ENCODE peak calls at places on chromosomes 2 and 18, in ten cellular contexts. Z, M, B, O, R, N, K, F, D and C are unnamed samples.
A peak's percentile ranks its signal among the peaks of the same experiment; 100 is the strongest.

GRCh38 chr2:134586289-134586980 is 132.4 kb downstream of the TMEM163 start:
- DNase-seq in M (no peak), D (no peak), N (no peak), K (no peak), F (peak; percentile 10), Z (no peak), B (no peak), R (no peak), O (no peak), C (no peak)

GRCh38 chr2:177551989-177552413 is 159.4 kb downstream of the AGPS start:
- DNase-seq in D (peak; percentile 35), O (no peak), Z (no peak), N (no peak), F (no peak), K (no peak), R (no peak), B (peak; percentile 22), M (no peak), C (no peak)

GRCh38 chr2:20652673-20653575 is 2.0 kb upstream of the HS1BP3 start:
- DNase-seq in R (no peak), N (no peak), K (no peak), B (no peak), D (no peak), F (no peak), Z (no peak), O (no peak), M (no peak), C (peak; percentile 20)

GRCh38 chr2:50943781-50944180 is 88.2 kb downstream of the NRXN1 start:
- DNase-seq in K (no peak), R (no peak), D (no peak), B (no peak), N (no peak), O (no peak), F (no peak), M (no peak), Z (no peak), C (no peak)

GRCh38 chr18:49944681-49945080 is 131.3 kb upstream of the ACAA2 start:
- DNase-seq in K (no peak), R (no peak), N (no peak), M (no peak), F (peak; percentile 34), Z (no peak), B (peak; percentile 10), O (no peak), D (peak; percentile 53), C (no peak)

GRCh38 chr18:57881818-57882413 is 78.8 kb upstream of the ATP8B1 start:
- DNase-seq in F (peak; percentile 75), K (peak; percentile 21), Z (peak; percentile 67), D (peak; percentile 39), R (peak; percentile 75), M (peak; percentile 41), O (peak; percentile 50), N (peak; percentile 74), B (peak; percentile 83), C (no peak)

GRCh38 chr2:151459368-151459767 is 49.7 kb downstream of the RIF1 start:
- DNase-seq in O (no peak), N (no peak), K (no peak), D (no peak), Z (no peak), B (no peak), R (no peak), M (no peak), F (no peak), C (no peak)

GRCh38 chr18:44818148-44818547 is 137.5 kb downstream of the SETBP1 start:
- DNase-seq in R (no peak), B (no peak), F (no peak), O (no peak), Z (no peak), D (no peak), N (no peak), M (no peak), K (no peak), C (no peak)

GRCh38 chr2:232094883-232095282 is 133.4 kb downstream of the DIS3L2 start:
- DNase-seq in R (no peak), N (no peak), D (no peak), F (no peak), K (no peak), Z (no peak), O (no peak), B (no peak), M (no peak), C (no peak)

GRCh38 chr2:125313806-125314205 is 1288.7 kb downstream of the CNTNAP5 start:
- DNase-seq in N (no peak), O (no peak), M (no peak), F (peak; percentile 23), Z (no peak), B (no peak), R (no peak), D (peak; percentile 8), K (no peak), C (no peak)

GRCh38 chr2:118207889-118208288 is 119.6 kb downstream of the INSIG2 start:
- DNase-seq in M (no peak), B (no peak), O (no peak), N (no peak), F (no peak), Z (no peak), D (no peak), K (no peak), R (no peak), C (no peak)